ENCODE peak calls at places on chromosomes 1 and 21, in eight cellular contexts. L is tibial nerve, W is adrenal gland, K is H1, D is uterus, U is left ventricle myocardium inferior, G is adipocyte, T is body of pancreas. N is an unnamed sample. For H3K4me1, the result is how much of the 10 kb centered on the place peaks cover.

GRCh38 chr1:85047472-85048295 is 616 bp downstream of the MCOLN3 start:
- DNase-seq in L (no peak), W (no peak), K (no peak), D (peak), U (peak), G (peak), T (peak), N (peak)

GRCh38 chr1:56301791-56302190 is 277.6 kb downstream of the PLPP3 start:
- DNase-seq in L (no peak), W (no peak), K (no peak), D (no peak), U (no peak), G (peak), T (no peak), N (no peak)

GRCh38 chr1:184743062-184743756 is 11.4 kb downstream of the EDEM3 start:
- DNase-seq in L (no peak), W (no peak), K (no peak), D (no peak), U (no peak), G (no peak), T (no peak), N (no peak)

GRCh38 chr1:46547481-46548383 is 3.7 kb downstream of the KNCN start:
- DNase-seq in L (peak), W (no peak), K (no peak), D (no peak), U (no peak), G (peak), T (no peak), N (no peak)

GRCh38 chr1:194033646-194034045 is 847.2 kb upstream of the B3GALT2 start:
- DNase-seq in L (no peak), W (no peak), K (no peak), D (no peak), U (no peak), G (no peak), T (no peak), N (no peak)

GRCh38 chr1:94994805-94995204 is 67.9 kb upstream of the CNN3 start:
- DNase-seq in L (no peak), W (no peak), K (no peak), D (no peak), U (no peak), G (no peak), T (no peak), N (no peak)

GRCh38 chr1:108663074-108663473 is 2.2 kb upstream of the HENMT1 start:
- DNase-seq in L (no peak), W (no peak), K (no peak), D (no peak), U (no peak), G (no peak), T (no peak), N (no peak)

GRCh38 chr21:38179504-38179900 is 77.3 kb upstream of the KCNJ15 start:
- DNase-seq in L (no peak), W (no peak), K (no peak), D (no peak), U (no peak), G (no peak), T (no peak), N (no peak)

GRCh38 chr1:43858324-43858723 is 75.3 kb upstream of the ARTN start:
- DNase-seq in L (peak), W (peak), K (no peak), D (peak), U (no peak), G (peak), T (no peak), N (peak)

GRCh38 chr1:6961905-6962304 is 176.7 kb downstream of the CAMTA1 start:
- DNase-seq in L (no peak), W (no peak), K (peak), D (no peak), U (no peak), G (no peak), T (no peak), N (no peak)

GRCh38 chr21:44712203-44713028 is 1.0 kb upstream of the TSPEAR start:
- DNase-seq in L (no peak), W (no peak), K (no peak), D (peak), U (no peak), G (no peak), T (no peak), N (no peak)

GRCh38 chr21:46183910-46184624 is at the start of gene SPATC1L:
- DNase-seq in L (no peak), W (peak), K (peak), D (peak), U (peak), G (peak), T (peak), N (peak)

GRCh38 chr1:201511396-201511795 is 4.5 kb upstream of the CSRP1 start:
- DNase-seq in L (no peak), W (no peak), K (no peak), D (no peak), U (no peak), G (no peak), T (no peak), N (no peak)

GRCh38 chr1:222459652-222460051 is 88.3 kb downstream of the HHIPL2 start:
- DNase-seq in L (no peak), W (no peak), K (no peak), D (no peak), U (no peak), G (no peak), T (no peak), N (no peak)

GRCh38 chr1:236280438-236281285 is 1.1 kb downstream of the ERO1B start:
- DNase-seq in L (no peak), W (no peak), K (no peak), D (peak), U (no peak), G (no peak), T (peak), N (no peak)

GRCh38 chr1:192877283-192877886 is 68.5 kb downstream of the RGS2 start:
- DNase-seq in L (no peak), W (no peak), K (no peak), D (no peak), U (no peak), G (peak), T (no peak), N (no peak)

GRCh38 chr1:7655354-7655753 is 115.7 kb upstream of the VAMP3 start:
- DNase-seq in L (no peak), W (no peak), K (no peak), D (no peak), U (no peak), G (no peak), T (no peak), N (no peak)

GRCh38 chr1:227043755-227044154 is 103.7 kb downstream of the COQ8A start:
- DNase-seq in L (no peak), W (no peak), K (no peak), D (no peak), U (no peak), G (peak), T (no peak), N (no peak)

GRCh38 chr1:111506561-111506960 is 3.1 kb upstream of the ADORA3 start:
- DNase-seq in L (no peak), W (no peak), K (no peak), D (no peak), U (no peak), G (no peak), T (no peak), N (no peak)

GRCh38 chr21:42513151-42513984 is at the start of gene SLC37A1:
- DNase-seq in L (no peak), W (peak), K (no peak), D (no peak), U (no peak), G (peak), T (peak), N (peak)

GRCh38 chr1:112322983-112323678 is 72.9 kb upstream of the CTTNBP2NL start:
- DNase-seq in L (no peak), W (no peak), K (no peak), D (no peak), U (no peak), G (no peak), T (no peak), N (no peak)

GRCh38 chr1:92476071-92476607 is 10.6 kb downstream of the GFI1 start:
- DNase-seq in L (no peak), W (no peak), K (no peak), D (no peak), U (no peak), G (no peak), T (no peak), N (no peak)

GRCh38 chr1:198620951-198621824 is 17.7 kb upstream of the PTPRC start:
- DNase-seq in L (no peak), W (no peak), K (no peak), D (no peak), U (no peak), G (no peak), T (no peak), N (peak)

GRCh38 chr1:64581786-64582185 is 111.9 kb downstream of the CACHD1 start:
- DNase-seq in L (no peak), W (no peak), K (no peak), D (no peak), U (no peak), G (no peak), T (no peak), N (no peak)

GRCh38 chr1:77218477-77219165 is 609 bp downstream of the PIGK start:
- DNase-seq in L (no peak), W (no peak), K (no peak), D (no peak), U (no peak), G (peak), T (no peak), N (no peak)

GRCh38 chr1:210232524-210233215 is at the start of gene SERTAD4:
- DNase-seq in L (peak), W (peak), K (no peak), D (peak), U (peak), G (peak), T (peak), N (peak)

GRCh38 chr1:94755675-94756074 is 64.5 kb upstream of the SLC44A3 start:
- DNase-seq in L (peak), W (peak), K (no peak), D (peak), U (no peak), G (peak), T (no peak), N (no peak)

GRCh38 chr1:41643422-41643821 is 158.9 kb upstream of the EDN2 start:
- DNase-seq in L (no peak), W (no peak), K (no peak), D (no peak), U (no peak), G (no peak), T (no peak), N (no peak)

GRCh38 chr1:2975466-2976179 is 45.6 kb upstream of the ACTRT2 start:
- DNase-seq in L (no peak), W (no peak), K (no peak), D (no peak), U (no peak), G (no peak), T (no peak), N (no peak)

GRCh38 chr1:58594556-58594955 is 17.5 kb upstream of the TACSTD2 start:
- DNase-seq in L (no peak), W (no peak), K (no peak), D (no peak), U (no peak), G (no peak), T (no peak), N (no peak)

GRCh38 chr1:58596631-58597052 is 19.6 kb upstream of the TACSTD2 start:
- DNase-seq in L (no peak), W (no peak), K (no peak), D (no peak), U (no peak), G (peak), T (no peak), N (no peak)

GRCh38 chr1:58590019-58590418 is 13.0 kb upstream of the TACSTD2 start:
- DNase-seq in L (no peak), W (no peak), K (no peak), D (no peak), U (no peak), G (no peak), T (no peak), N (no peak)

GRCh38 chr1:58597076-58597475 is 20.0 kb upstream of the TACSTD2 start:
- DNase-seq in L (no peak), W (no peak), K (no peak), D (no peak), U (no peak), G (peak), T (no peak), N (no peak)

GRCh38 chr1:58592521-58593134 is 15.6 kb upstream of the TACSTD2 start:
- DNase-seq in L (no peak), W (peak), K (no peak), D (peak), U (peak), G (peak), T (peak), N (peak)
- H3K4me3 ChIP-seq in L (no peak), W (no peak), K (no peak), D (no peak), U (no peak), G (no peak), T (no peak), N (no peak)

DNA sequence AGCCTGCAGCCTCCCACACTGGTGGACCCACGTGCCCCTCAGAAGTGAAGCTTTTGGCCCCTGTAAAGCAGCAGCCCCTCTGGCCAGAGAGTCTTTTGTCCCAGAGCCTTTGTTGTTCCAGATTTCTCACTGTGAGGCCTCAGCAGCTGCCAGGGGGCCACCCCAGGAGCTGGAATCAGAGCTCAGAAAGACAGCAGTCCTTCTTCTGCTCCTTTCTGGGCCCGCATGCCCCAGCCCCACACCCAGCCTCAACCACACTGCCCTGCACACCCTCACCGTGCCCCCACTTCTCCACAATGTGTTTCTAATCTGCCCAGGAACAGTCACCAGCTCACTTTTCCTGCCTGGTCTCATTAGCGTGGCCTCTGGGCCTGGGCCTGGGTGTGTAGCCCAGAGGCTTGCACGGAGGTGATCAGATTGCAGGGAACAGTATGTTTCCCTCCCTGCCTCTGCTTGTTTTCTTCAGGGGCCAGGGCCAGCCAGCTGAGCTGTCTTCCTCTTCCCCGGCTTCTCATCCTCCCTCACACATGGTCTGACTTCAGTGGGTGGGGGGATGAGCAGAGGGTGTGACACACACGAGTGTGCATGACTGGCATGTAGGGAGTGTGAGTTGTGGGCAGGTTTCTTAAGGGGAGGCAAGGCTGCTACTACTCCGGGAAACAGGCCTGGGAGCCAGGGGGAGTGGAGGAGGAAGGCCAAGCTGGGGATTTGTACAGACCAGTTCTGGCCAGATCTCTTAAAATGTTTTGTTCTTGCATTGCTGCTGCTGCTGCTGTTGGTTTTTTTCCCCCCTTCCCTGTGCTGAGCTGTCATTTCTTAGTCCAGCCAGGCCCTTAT is 82.5 kb upstream of the ZNF648 start:
- DNase-seq in L (peak), W (peak), K (no peak), D (peak), U (peak), G (peak), T (peak), N (peak)
- H3K4me1 ChIP-seq in L (under half), W (under half), K (under half), D (under half), U (under half), G (under half), T (half or more), N (half or more)

GRCh38 chr1:153262462-153263157 is 3.1 kb downstream of the LORICRIN start:
- DNase-seq in L (no peak), W (no peak), K (no peak), D (no peak), U (no peak), G (no peak), T (no peak), N (no peak)

GRCh38 chr1:153260473-153260979 is 1.0 kb downstream of the LORICRIN start:
- DNase-seq in L (no peak), W (no peak), K (no peak), D (no peak), U (no peak), G (peak), T (no peak), N (no peak)

GRCh38 chr1:153260980-153261792 is 1.7 kb downstream of the LORICRIN start:
- DNase-seq in L (no peak), W (no peak), K (no peak), D (peak), U (peak), G (peak), T (peak), N (peak)

GRCh38 chr1:153259387-153259786 is at the start of gene LORICRIN:
- DNase-seq in L (no peak), W (no peak), K (no peak), D (no peak), U (no peak), G (no peak), T (no peak), N (no peak)

DNA sequence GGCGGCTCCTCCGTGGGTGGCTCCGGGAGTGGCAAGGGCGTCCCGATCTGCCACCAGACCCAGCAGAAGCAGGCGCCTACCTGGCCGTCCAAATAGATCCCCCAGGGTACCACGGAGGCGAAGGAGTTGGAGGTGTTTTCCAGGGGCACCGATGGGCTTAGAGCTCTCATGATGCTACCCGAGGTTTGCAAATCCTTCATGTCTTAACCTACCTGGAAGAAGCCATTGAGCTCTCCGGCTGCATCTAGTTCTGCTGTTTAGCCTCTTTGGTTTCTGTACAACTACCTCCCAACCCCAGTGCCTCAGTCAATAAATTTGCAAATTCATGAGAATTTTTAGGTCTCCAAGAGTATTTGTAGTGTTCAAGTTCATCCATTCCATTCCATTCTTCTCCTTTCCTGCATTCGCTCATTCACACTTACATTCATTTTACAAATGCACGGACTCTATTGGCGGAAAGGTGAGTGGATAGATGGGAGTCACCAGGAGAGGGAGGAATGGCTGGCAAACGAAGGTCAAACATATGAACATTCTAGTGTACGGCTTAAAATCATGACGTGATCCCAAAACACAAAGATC is 2.4 kb downstream of the LORICRIN start:
- DNase-seq in L (no peak), W (no peak), K (no peak), D (no peak), U (no peak), G (no peak), T (no peak), N (no peak)
- H3K4me3 ChIP-seq in L (peak), W (peak), K (peak), D (peak), U (peak), G (peak), T (no peak), N (peak)

GRCh38 chr1:164602480-164603093 is 43.6 kb downstream of the PBX1 start:
- DNase-seq in L (no peak), W (peak), K (peak), D (peak), U (peak), G (peak), T (peak), N (peak)
- H3K4me1 ChIP-seq in L (under half), W (under half), K (under half), D (under half), U (half or more), G (under half), T (half or more), N (under half)

DNA sequence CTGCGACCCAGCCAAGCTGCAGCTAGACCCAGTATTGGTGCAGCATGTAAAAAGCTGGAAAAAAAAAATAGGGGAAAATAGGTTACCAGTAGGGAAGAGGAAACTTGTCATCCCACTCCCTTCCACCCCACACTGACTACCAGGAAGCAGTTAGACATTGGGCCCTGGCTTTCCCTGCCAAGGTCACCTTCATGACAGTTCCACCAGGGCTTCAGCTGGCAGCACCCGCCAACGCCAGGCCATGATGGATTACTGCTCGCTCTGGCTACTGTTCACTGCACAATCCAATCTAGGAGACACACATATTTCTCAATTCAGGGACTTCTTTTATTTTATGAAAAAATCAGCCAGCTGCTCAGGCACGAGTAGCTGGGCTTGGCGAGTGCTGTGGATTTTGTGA is 127.7 kb downstream of the DMRTA2 start:
- DNase-seq in L (no peak), W (peak), K (no peak), D (no peak), U (no peak), G (no peak), T (peak), N (no peak)
- H3K4me3 ChIP-seq in L (no peak), W (no peak), K (no peak), D (no peak), U (no peak), G (no peak), T (no peak), N (no peak)

GRCh38 chr1:1954831-1955441 is 35.9 kb upstream of the TMEM52 start:
- DNase-seq in L (no peak), W (no peak), K (no peak), D (no peak), U (no peak), G (no peak), T (no peak), N (no peak)

GRCh38 chr1:1955651-1956094 is 36.6 kb upstream of the TMEM52 start:
- DNase-seq in L (no peak), W (no peak), K (no peak), D (no peak), U (no peak), G (no peak), T (no peak), N (no peak)

GRCh38 chr1:1957533-1957961 is 38.5 kb upstream of the TMEM52 start:
- DNase-seq in L (no peak), W (no peak), K (no peak), D (no peak), U (no peak), G (no peak), T (no peak), N (no peak)

GRCh38 chr1:1956586-1957532 is 37.8 kb upstream of the TMEM52 start:
- DNase-seq in L (no peak), W (no peak), K (no peak), D (no peak), U (no peak), G (no peak), T (no peak), N (peak)

DNA sequence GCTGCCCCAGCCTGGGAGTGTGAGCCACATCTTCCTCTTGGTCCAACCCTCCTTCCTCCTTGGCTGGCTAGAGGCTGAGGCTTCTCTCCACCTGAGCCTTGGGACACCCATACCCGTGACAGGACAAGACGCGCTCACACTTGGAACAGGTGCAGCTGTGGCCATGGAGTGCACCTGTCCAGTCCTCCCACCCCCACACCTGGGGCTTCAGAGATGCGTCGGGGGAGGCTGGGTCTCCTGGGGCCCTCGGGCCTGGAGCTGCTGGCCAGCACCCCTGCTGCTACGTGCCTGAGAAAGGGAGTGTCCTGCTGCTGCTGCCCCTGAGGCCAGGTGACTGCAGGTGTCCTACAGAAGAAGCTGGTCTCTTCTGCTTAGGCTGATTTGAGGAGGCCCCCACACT is 37.0 kb upstream of the TMEM52 start:
- DNase-seq in L (no peak), W (no peak), K (no peak), D (no peak), U (no peak), G (no peak), T (no peak), N (no peak)
- H3K4me1 ChIP-seq in L (under half), W (under half), K (under half), D (under half), U (under half), G (under half), T (under half), N (under half)

GRCh38 chr21:39700318-39700717 is 44.7 kb upstream of the IGSF5 start:
- DNase-seq in L (no peak), W (no peak), K (no peak), D (no peak), U (no peak), G (no peak), T (no peak), N (no peak)
- H3K4me3 ChIP-seq in L (no peak), W (no peak), K (no peak), D (no peak), U (no peak), G (no peak), T (no peak), N (no peak)